ENCODE peak calls at places on chromosomes 7 and 10, in five cellular contexts. U, C, I, Q and X are unnamed samples.

GRCh38 chr7:51471199-51472016 is 154.8 kb upstream of the COBL start:
- DNase-seq in U (no peak), C (no peak), I (no peak), Q (no peak), X (peak; percentile 70)

GRCh38 chr10:113414481-113414990 is 138.3 kb upstream of the HABP2 start:
- DNase-seq in U (no peak), C (no peak), I (no peak), Q (no peak), X (no peak)

GRCh38 chr7:111639894-111640293 is 77.6 kb upstream of the IMMP2L start:
- DNase-seq in U (no peak), C (no peak), I (no peak), Q (no peak), X (no peak)

GRCh38 chr7:96076350-96076707 is 245.6 kb downstream of the SLC25A13 start:
- DNase-seq in U (no peak), C (no peak), I (no peak), Q (peak; percentile 3), X (no peak)

GRCh38 chr7:120806669-120807068 is 51.3 kb downstream of the TSPAN12 start:
- DNase-seq in U (no peak), C (no peak), I (no peak), Q (no peak), X (no peak)

GRCh38 chr7:47202146-47202768 is 379.7 kb downstream of the TNS3 start:
- DNase-seq in U (no peak), C (no peak), I (no peak), Q (no peak), X (no peak)

GRCh38 chr7:120805636-120806388 is 52.1 kb downstream of the TSPAN12 start:
- DNase-seq in U (peak; percentile 47), C (peak; percentile 52), I (no peak), Q (peak; percentile 86), X (peak; percentile 76)

GRCh38 chr10:114403545-114404161 is 649 bp downstream of the AFAP1L2 start:
- DNase-seq in U (peak; percentile 68), C (no peak), I (no peak), Q (no peak), X (peak; percentile 24)

GRCh38 chr7:148515237-148515636 is 75.3 kb upstream of the C7orf33 start:
- DNase-seq in U (no peak), C (no peak), I (no peak), Q (no peak), X (no peak)

GRCh38 chr10:62610649-62611229 is 193.8 kb upstream of the ADO start:
- DNase-seq in U (no peak), C (peak; percentile 54), I (peak; percentile 72), Q (peak; percentile 62), X (peak; percentile 16)

GRCh38 chr7:49081076-49081475 is 156.7 kb downstream of the CDC14C start:
- DNase-seq in U (no peak), C (no peak), I (no peak), Q (no peak), X (no peak)

GRCh38 chr7:87627634-87627994 is 584 bp upstream of the RUNDC3B start:
- DNase-seq in U (peak; percentile 24), C (no peak), I (peak; percentile 45), Q (no peak), X (no peak)

GRCh38 chr10:62082270-62082669 is 180.8 kb downstream of the ARID5B start:
- DNase-seq in U (no peak), C (no peak), I (no peak), Q (no peak), X (peak; percentile 42)

GRCh38 chr10:22682237-22683192 is 31.9 kb downstream of the PIP4K2A start:
- DNase-seq in U (no peak), C (no peak), I (peak; percentile 47), Q (peak; percentile 51), X (no peak)

GRCh38 chr10:123445336-123445735 is 220.8 kb upstream of the GPR26 start:
- DNase-seq in U (no peak), C (no peak), I (no peak), Q (no peak), X (no peak)

GRCh38 chr10:125152646-125153368 is 7.6 kb downstream of the CTBP2 start:
- DNase-seq in U (peak; percentile 63), C (peak; percentile 72), I (peak; percentile 78), Q (no peak), X (no peak)

GRCh38 chr10:125155101-125155500 is 5.3 kb downstream of the CTBP2 start:
- DNase-seq in U (no peak), C (no peak), I (no peak), Q (no peak), X (peak; percentile 96)

GRCh38 chr10:125155669-125156068 is 4.7 kb downstream of the CTBP2 start:
- DNase-seq in U (no peak), C (no peak), I (no peak), Q (no peak), X (no peak)

GRCh38 chr10:125154529-125154928 is 5.8 kb downstream of the CTBP2 start:
- DNase-seq in U (no peak), C (no peak), I (no peak), Q (peak; percentile 37), X (peak; percentile 34)

GRCh38 chr10:125153693-125154490 is 6.5 kb downstream of the CTBP2 start:
- DNase-seq in U (no peak), C (peak; percentile 58), I (no peak), Q (no peak), X (peak; percentile 79)
- H3K4me1 ChIP-seq in U (peaks cover 35% of the 10 kb centered on the region), C (peaks cover 68% of the 10 kb centered on the region), I (peaks cover 87% of the 10 kb centered on the region), Q (peaks cover 26% of the 10 kb centered on the region), X (peaks cover 74% of the 10 kb centered on the region)

DNA sequence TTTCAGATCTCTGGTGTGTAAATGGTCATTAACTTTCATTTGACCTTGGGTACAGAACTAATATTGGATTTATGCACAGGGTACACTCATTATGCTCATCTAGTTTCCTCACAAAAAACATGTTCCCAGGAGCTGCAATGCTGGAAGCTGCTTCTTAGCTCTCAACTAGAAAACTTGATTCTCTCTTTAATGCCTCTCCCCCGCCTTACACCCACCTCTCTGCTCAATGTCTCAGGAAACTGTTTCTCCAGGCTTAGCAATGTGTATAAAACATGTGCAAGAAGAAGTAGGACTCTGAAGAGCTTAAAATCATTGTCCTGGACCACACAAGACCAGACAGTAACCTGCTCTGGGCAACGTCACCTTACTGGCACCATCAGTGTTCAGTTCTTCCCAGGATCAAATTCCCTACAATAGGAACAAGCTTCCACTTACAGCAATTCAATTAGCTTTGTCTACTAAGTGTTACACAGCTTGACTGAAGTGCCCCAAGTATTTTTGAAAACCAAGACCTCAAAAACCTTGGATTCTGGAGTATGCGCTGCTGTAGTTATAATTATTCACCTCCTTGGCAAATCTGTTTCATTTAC is 105.0 kb downstream of the RAPGEF5 start:
- DNase-seq in U (no peak), C (no peak), I (no peak), Q (no peak), X (no peak)
- H3K4me3 ChIP-seq in U (no peak overlapping the region), C (no peak overlapping the region), I (no peak overlapping the region), Q (no peak overlapping the region), X (no peak overlapping the region)

DNA sequence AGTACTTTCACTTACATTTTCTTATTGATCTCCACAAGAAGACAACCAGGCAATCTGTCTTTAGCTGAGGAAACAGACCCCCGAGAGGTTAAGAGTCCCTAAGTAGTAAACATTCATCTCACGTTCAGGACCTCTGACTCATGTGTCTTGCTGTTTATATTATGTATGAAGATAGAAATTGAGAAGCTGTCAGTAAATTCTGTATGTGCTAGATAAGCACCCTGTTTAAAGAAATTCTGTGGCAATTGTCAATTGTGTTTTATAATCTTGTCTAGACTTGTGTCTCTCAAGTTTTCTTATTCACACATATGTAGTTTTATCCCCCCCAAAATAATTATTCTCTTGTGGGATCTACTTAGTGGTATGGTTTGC is 14.5 kb downstream of the ADK start:
- DNase-seq in U (no peak), C (no peak), I (no peak), Q (peak; percentile 33), X (no peak)
- H3K4me1 ChIP-seq in U (no peaks in the 10 kb centered on the region), C (no peaks in the 10 kb centered on the region), I (no peaks in the 10 kb centered on the region), Q (peaks cover 8% of the 10 kb centered on the region), X (no peaks in the 10 kb centered on the region)

GRCh38 chr7:103124429-103124979 is 24.4 kb downstream of the NAPEPLD start:
- DNase-seq in U (no peak), C (no peak), I (no peak), Q (no peak), X (no peak)
- H3K4me3 ChIP-seq in U (no peak overlapping the region), C (no peak overlapping the region), I (no peak overlapping the region), Q (no peak overlapping the region), X (no peak overlapping the region)

DNA sequence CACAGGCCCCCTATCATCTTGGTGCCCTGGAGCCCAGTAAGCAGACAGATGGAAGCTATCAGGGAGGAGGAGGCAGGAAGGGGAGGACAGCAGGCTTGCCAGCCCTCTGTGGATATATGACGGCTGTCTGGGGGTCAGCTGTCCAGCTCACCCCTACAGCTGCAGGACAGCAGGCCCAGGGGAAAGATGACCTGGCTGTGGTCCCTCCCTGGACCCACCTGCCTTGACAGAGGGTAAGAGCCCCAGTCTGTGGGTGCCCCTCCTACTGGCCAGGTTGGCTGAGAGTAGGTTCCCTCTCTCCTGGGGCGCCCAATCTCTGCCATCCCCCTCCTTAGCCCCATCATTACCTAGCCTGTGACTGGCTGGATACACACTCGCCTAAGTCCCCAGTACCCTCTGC is 62.5 kb downstream of the C10orf143 start:
- DNase-seq in U (no peak), C (no peak), I (no peak), Q (no peak), X (no peak)
- H3K4me1 ChIP-seq in U (no peaks in the 10 kb centered on the region), C (no peaks in the 10 kb centered on the region), I (no peaks in the 10 kb centered on the region), Q (peaks cover 11% of the 10 kb centered on the region), X (no peaks in the 10 kb centered on the region)

GRCh38 chr10:4623757-4624420 is 202.1 kb upstream of the AKR1E2 start:
- DNase-seq in U (no peak), C (no peak), I (no peak), Q (no peak), X (no peak)
- H3K4me3 ChIP-seq in U (no peak overlapping the region), C (no peak overlapping the region), I (no peak overlapping the region), Q (no peak overlapping the region), X (no peak overlapping the region)

GRCh38 chr10:35409094-35409582 is 72.8 kb downstream of the CCNY start:
- DNase-seq in U (no peak), C (no peak), I (no peak), Q (no peak), X (no peak)

GRCh38 chr10:35412900-35413491 is 76.7 kb downstream of the CCNY start:
- DNase-seq in U (no peak), C (no peak), I (no peak), Q (peak; percentile 72), X (no peak)

GRCh38 chr10:35413985-35414861 is 77.9 kb downstream of the CCNY start:
- DNase-seq in U (no peak), C (no peak), I (no peak), Q (peak; percentile 85), X (no peak)

GRCh38 chr10:35412336-35412735 is 76.0 kb downstream of the CCNY start:
- DNase-seq in U (no peak), C (no peak), I (no peak), Q (no peak), X (no peak)

DNA sequence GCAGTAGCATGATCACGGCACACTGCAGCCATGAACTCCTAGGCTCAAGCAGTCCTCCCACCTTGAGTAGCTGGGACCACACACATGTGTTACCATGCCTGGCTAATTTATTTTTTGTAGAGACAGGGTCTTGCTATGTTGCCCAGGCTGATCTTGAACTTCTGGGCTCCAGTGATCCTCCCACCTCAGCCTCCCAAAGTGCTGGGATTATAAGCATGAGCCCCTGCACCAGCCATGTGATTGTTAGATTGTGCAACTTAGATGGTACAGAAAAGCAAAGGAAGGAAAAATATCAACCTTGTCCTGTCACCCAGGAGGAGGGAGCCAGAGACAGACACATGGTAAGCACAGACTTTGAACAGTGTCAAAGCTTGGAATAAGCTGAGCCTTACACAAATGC is 73.5 kb downstream of the CCNY start:
- DNase-seq in U (no peak), C (no peak), I (no peak), Q (no peak), X (no peak)
- H3K4me1 ChIP-seq in U (peaks cover 14% of the 10 kb centered on the region), C (peaks cover 26% of the 10 kb centered on the region), I (peaks cover 42% of the 10 kb centered on the region), Q (peaks cover 24% of the 10 kb centered on the region), X (no peaks in the 10 kb centered on the region)